ENCODE peak calls at places on chromosome 20, in nine cellular contexts. I, U, B, A, F, T, C, D and O are unnamed samples. For H4K20me1, the result is how much of the 10 kb centered on the place peaks cover.

GRCh38 chr20:53728359-53728758 is 134.7 kb upstream of the ZNF217 start:
- DNase-seq in I (no peak), U (no peak), B (no peak), A (no peak), F (no peak), T (no peak), C (peak), D (no peak), O (no peak)

GRCh38 chr20:37702643-37703337 is 9.0 kb downstream of the CTNNBL1 start:
- DNase-seq in I (no peak), U (no peak), B (no peak), A (no peak), F (no peak), T (no peak), C (no peak), D (no peak), O (no peak)

GRCh38 chr20:59564171-59564570 is 40.2 kb upstream of the PHACTR3 start:
- DNase-seq in I (no peak), U (no peak), B (no peak), A (no peak), F (no peak), T (no peak), C (no peak), D (no peak), O (no peak)

GRCh38 chr20:6829510-6830116 is 62.1 kb downstream of the BMP2 start:
- DNase-seq in I (no peak), U (peak), B (no peak), A (peak), F (peak), T (peak), C (peak), D (no peak), O (peak)

GRCh38 chr20:37598101-37598530 is 70.4 kb upstream of the BLCAP start:
- DNase-seq in I (no peak), U (no peak), B (peak), A (no peak), F (no peak), T (peak), C (no peak), D (peak), O (no peak)

GRCh38 chr20:47747663-47748031 is 37.6 kb downstream of the SULF2 start:
- DNase-seq in I (no peak), U (no peak), B (no peak), A (no peak), F (no peak), T (no peak), C (peak), D (no peak), O (no peak)

GRCh38 chr20:48338717-48339116 is 489.1 kb downstream of the PREX1 start:
- DNase-seq in I (no peak), U (peak), B (no peak), A (no peak), F (peak), T (no peak), C (no peak), D (no peak), O (no peak)

GRCh38 chr20:44646023-44646640 is 5.4 kb downstream of the ADA start:
- DNase-seq in I (peak), U (no peak), B (no peak), A (no peak), F (peak), T (peak), C (no peak), D (peak), O (peak)

GRCh38 chr20:16864069-16864468 is 115.9 kb downstream of the OTOR start:
- DNase-seq in I (no peak), U (peak), B (peak), A (no peak), F (no peak), T (no peak), C (peak), D (no peak), O (peak)

GRCh38 chr20:54642733-54643667 is 167.6 kb downstream of the DOK5 start:
- DNase-seq in I (no peak), U (no peak), B (no peak), A (no peak), F (no peak), T (no peak), C (no peak), D (no peak), O (no peak)

GRCh38 chr20:59051666-59052065 is 9.1 kb upstream of the PRELID3B start:
- DNase-seq in I (no peak), U (no peak), B (no peak), A (no peak), F (no peak), T (no peak), C (no peak), D (no peak), O (no peak)

GRCh38 chr20:9179193-9179802 is 110.4 kb downstream of the PLCB4 start:
- DNase-seq in I (no peak), U (peak), B (no peak), A (no peak), F (peak), T (no peak), C (no peak), D (no peak), O (no peak)

GRCh38 chr20:53751394-53752368 is 158.0 kb upstream of the ZNF217 start:
- DNase-seq in I (peak), U (peak), B (no peak), A (no peak), F (no peak), T (no peak), C (no peak), D (no peak), O (peak)

GRCh38 chr20:39259010-39259803 is 297.1 kb downstream of the DHX35 start:
- DNase-seq in I (no peak), U (no peak), B (peak), A (no peak), F (no peak), T (no peak), C (no peak), D (peak), O (peak)

GRCh38 chr20:36461600-36462439 is 79.5 kb upstream of the MYL9 start:
- DNase-seq in I (peak), U (peak), B (peak), A (no peak), F (peak), T (peak), C (no peak), D (peak), O (no peak)

GRCh38 chr20:51752343-51752951 is 15.7 kb downstream of the ATP9A start:
- DNase-seq in I (no peak), U (peak), B (peak), A (peak), F (peak), T (no peak), C (peak), D (no peak), O (no peak)

GRCh38 chr20:20038586-20038985 is 13.7 kb downstream of the CRNKL1 start:
- DNase-seq in I (no peak), U (no peak), B (no peak), A (no peak), F (no peak), T (no peak), C (no peak), D (no peak), O (no peak)

GRCh38 chr20:46699651-46700359 is 9.6 kb upstream of the SLC2A10 start:
- DNase-seq in I (no peak), U (peak), B (peak), A (peak), F (peak), T (peak), C (no peak), D (no peak), O (no peak)

GRCh38 chr20:63702751-63703470 is 4.9 kb downstream of the ARFRP1 start:
- DNase-seq in I (no peak), U (no peak), B (no peak), A (no peak), F (no peak), T (no peak), C (peak), D (no peak), O (no peak)

GRCh38 chr20:18202966-18203365 is 65.3 kb downstream of the KAT14 start:
- DNase-seq in I (no peak), U (no peak), B (no peak), A (no peak), F (no peak), T (no peak), C (no peak), D (no peak), O (no peak)

GRCh38 chr20:40101479-40102032 is 587.5 kb downstream of the MAFB start:
- DNase-seq in I (no peak), U (no peak), B (no peak), A (no peak), F (no peak), T (no peak), C (no peak), D (no peak), O (no peak)

GRCh38 chr20:19757973-19758887 is at the start of gene RIN2:
- DNase-seq in I (no peak), U (peak), B (peak), A (peak), F (peak), T (peak), C (peak), D (peak), O (peak)

GRCh38 chr20:37901280-37901666 is 1.7 kb upstream of the VSTM2L start:
- DNase-seq in I (no peak), U (peak), B (no peak), A (no peak), F (no peak), T (peak), C (peak), D (peak), O (no peak)

DNA sequence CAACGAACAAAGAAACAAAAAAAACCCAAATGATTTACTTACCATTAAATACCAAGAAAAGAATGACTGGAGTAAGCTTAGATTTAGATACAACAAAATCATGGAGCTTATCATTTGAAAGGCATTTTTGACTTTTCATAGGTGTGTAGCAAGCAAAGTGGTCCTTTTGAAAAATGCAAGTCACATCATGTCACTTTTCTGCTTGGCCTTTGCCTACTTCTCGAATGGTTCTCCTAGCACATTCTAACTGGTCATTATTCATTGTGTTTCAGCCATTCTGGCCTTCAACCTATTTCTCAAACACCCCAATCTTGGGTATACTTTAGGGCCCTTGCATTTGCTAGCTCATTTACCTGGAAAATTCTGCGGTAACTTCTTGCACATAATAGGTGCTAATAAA is 22.6 kb downstream of the ASXL1 start:
- DNase-seq in I (no peak), U (no peak), B (no peak), A (no peak), F (no peak), T (no peak), C (no peak), D (no peak), O (no peak)
- H4K20me1 ChIP-seq in I (under half), U (under half), B (under half), A (under half), F (under half), T (under half), C (under half), D (under half), O (under half)

GRCh38 chr20:32566379-32567374 is 18.5 kb downstream of the NOL4L start:
- DNase-seq in I (no peak), U (no peak), B (no peak), A (no peak), F (no peak), T (no peak), C (no peak), D (no peak), O (no peak)

GRCh38 chr20:32565735-32566032 is 19.4 kb downstream of the NOL4L start:
- DNase-seq in I (no peak), U (no peak), B (no peak), A (no peak), F (no peak), T (no peak), C (no peak), D (no peak), O (no peak)

GRCh38 chr20:32564440-32564839 is 20.7 kb downstream of the NOL4L start:
- DNase-seq in I (no peak), U (no peak), B (no peak), A (no peak), F (no peak), T (no peak), C (no peak), D (no peak), O (no peak)

GRCh38 chr20:32563311-32564272 is 21.5 kb downstream of the NOL4L start:
- DNase-seq in I (no peak), U (no peak), B (no peak), A (no peak), F (no peak), T (peak), C (no peak), D (no peak), O (no peak)

DNA sequence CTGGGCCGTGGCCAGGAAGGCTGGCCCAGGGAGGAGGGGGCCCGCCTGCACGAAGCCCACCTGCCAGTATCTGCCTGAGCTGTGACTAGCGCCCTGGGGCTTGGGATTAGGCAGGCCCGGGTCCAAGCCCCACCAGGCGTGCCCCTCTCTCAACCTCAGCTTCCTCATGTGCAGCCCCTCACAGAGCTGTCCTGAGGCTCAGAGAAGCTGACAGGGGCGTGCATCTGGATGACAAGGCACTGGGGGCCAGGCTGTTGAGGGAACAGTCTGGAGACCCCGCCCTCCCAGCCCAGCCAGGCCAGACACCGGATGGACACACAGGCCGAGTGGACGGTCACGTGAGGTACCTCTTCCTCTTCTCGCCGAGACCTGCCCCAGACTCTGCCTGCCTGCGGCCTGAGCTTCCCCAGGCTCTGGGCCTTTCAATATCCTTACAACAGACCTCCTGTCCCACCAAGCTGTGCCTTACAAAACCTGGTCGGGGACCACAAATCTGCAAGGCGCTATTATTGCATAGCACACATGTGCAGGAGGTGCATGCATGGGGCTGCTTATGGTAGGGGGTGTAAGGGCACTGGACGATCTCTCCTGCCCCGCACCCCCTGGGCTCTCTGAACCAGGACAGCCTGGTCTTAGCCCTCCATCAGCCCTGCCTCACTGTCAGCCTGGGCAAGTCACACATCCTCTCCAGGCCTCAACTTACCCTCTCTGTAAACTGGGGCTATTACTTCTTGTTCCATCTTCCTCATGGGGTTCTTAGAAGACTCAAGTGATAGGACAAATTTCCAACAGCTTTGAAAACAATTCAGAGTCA is 20.0 kb downstream of the NOL4L start:
- DNase-seq in I (no peak), U (no peak), B (no peak), A (no peak), F (no peak), T (no peak), C (no peak), D (no peak), O (no peak)
- H4K20me1 ChIP-seq in I (under half), U (under half), B (under half), A (under half), F (under half), T (under half), C (under half), D (under half), O (under half)

GRCh38 chr20:62548483-62548882 is 72.7 kb upstream of the GATA5 start:
- DNase-seq in I (no peak), U (no peak), B (no peak), A (no peak), F (no peak), T (no peak), C (no peak), D (no peak), O (no peak)

GRCh38 chr20:62551408-62552323 is 75.9 kb upstream of the GATA5 start:
- DNase-seq in I (no peak), U (no peak), B (no peak), A (no peak), F (no peak), T (peak), C (no peak), D (peak), O (no peak)

GRCh38 chr20:62550087-62550565 is 74.3 kb upstream of the GATA5 start:
- DNase-seq in I (no peak), U (no peak), B (no peak), A (no peak), F (no peak), T (peak), C (no peak), D (no peak), O (no peak)

GRCh38 chr20:62549029-62549428 is 73.2 kb upstream of the GATA5 start:
- DNase-seq in I (no peak), U (no peak), B (no peak), A (no peak), F (no peak), T (no peak), C (no peak), D (no peak), O (no peak)

DNA sequence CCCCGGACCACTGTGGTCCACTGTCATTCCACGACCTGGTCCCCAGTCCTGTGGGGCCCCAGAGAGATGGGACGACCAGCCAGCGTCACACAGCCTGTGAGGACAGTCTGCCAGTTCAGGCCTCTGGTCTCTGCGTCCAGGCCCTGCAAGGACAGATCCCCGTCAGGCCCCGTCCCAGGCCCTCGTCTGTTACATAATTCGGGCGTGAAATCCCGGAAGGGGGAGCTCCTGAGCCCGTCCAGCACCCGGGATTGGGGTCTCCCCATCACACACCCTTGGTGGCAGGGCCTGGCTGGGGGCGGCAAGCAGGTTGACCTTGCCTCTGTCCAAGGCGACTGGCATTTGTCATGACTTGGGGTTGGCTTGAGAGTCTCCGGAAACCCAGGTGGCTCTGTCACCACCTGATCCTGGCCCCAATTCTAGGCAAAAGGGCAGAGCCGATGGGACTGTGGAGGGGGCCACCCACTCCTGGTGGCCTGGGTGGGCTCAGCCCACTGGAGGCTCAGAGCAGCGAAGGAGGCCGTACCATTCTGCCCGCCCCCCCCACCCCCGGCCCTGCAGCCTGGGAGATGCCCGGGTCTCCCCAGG is 73.8 kb upstream of the GATA5 start:
- DNase-seq in I (peak), U (no peak), B (no peak), A (no peak), F (no peak), T (peak), C (no peak), D (no peak), O (no peak)
- H4K20me1 ChIP-seq in I (under half), U (under half), B (under half), A (under half), F (under half), T (under half), C (under half), D (under half), O (under half)

GRCh38 chr20:23361651-23362391 is at the start of gene GZF1:
- DNase-seq in I (peak), U (peak), B (peak), A (peak), F (peak), T (peak), C (peak), D (peak), O (peak)

GRCh38 chr20:23361108-23361650 is 803 bp upstream of the GZF1 start:
- DNase-seq in I (no peak), U (peak), B (peak), A (peak), F (peak), T (no peak), C (no peak), D (no peak), O (no peak)

GRCh38 chr20:23365390-23366165 is 3.6 kb downstream of the GZF1 start:
- DNase-seq in I (no peak), U (no peak), B (no peak), A (no peak), F (no peak), T (no peak), C (no peak), D (no peak), O (no peak)

GRCh38 chr20:23363257-23363649 is 1.3 kb downstream of the GZF1 start:
- DNase-seq in I (peak), U (peak), B (no peak), A (no peak), F (no peak), T (no peak), C (peak), D (no peak), O (no peak)

GRCh38 chr20:23362392-23363256 is 642 bp downstream of the GZF1 start:
- DNase-seq in I (peak), U (peak), B (peak), A (peak), F (no peak), T (peak), C (peak), D (no peak), O (peak)
- H4K20me1 ChIP-seq in I (under half), U (under half), B (under half), A (under half), F (under half), T (half or more), C (under half), D (under half), O (under half)

GRCh38 chr20:34495928-34496327 is 20.3 kb upstream of the DYNLRB1 start:
- DNase-seq in I (peak), U (no peak), B (no peak), A (no peak), F (no peak), T (no peak), C (no peak), D (no peak), O (no peak)
- H4K20me1 ChIP-seq in I (under half), U (under half), B (under half), A (under half), F (under half), T (under half), C (under half), D (under half), O (under half)

GRCh38 chr20:2122921-2123320 is 21.3 kb downstream of the STK35 start:
- DNase-seq in I (no peak), U (peak), B (no peak), A (no peak), F (peak), T (no peak), C (no peak), D (no peak), O (no peak)
- H4K20me1 ChIP-seq in I (under half), U (under half), B (half or more), A (under half), F (under half), T (half or more), C (half or more), D (under half), O (under half)

GRCh38 chr20:34143951-34144350 is 31.9 kb upstream of the EIF2S2 start:
- DNase-seq in I (no peak), U (peak), B (peak), A (peak), F (no peak), T (no peak), C (no peak), D (no peak), O (no peak)
- H4K20me1 ChIP-seq in I (under half), U (under half), B (under half), A (under half), F (under half), T (under half), C (under half), D (under half), O (under half)